ENCODE peak calls at places on chromosomes 1 and 21, in ten cellular contexts. One of them, this sample, is unnamed.

GRCh38 chr1:208682664-208683013 is 438.5 kb upstream of the PLXNA2 start:
- DNase-seq in suprapubic skin: no peak
- DNase-seq in breast epithelium: no peak
- DNase-seq in GM23338: no peak
- DNase-seq in esophagus muscularis mucosa: peak; percentile 66
- DNase-seq in upper lobe of left lung: no peak
- DNase-seq in H1: no peak
- DNase-seq in HCT116: no peak
- DNase-seq in SK-N-SH: peak; percentile 12
- DNase-seq in spleen: no peak
- DNase-seq in this sample: no peak

GRCh38 chr21:35352066-35352770 is 303.1 kb upstream of the RUNX1 start:
- DNase-seq in suprapubic skin: no peak
- DNase-seq in breast epithelium: no peak
- DNase-seq in GM23338: no peak
- DNase-seq in esophagus muscularis mucosa: peak; percentile 91
- DNase-seq in upper lobe of left lung: no peak
- DNase-seq in H1: no peak
- DNase-seq in HCT116: no peak
- DNase-seq in SK-N-SH: no peak
- DNase-seq in spleen: no peak
- DNase-seq in this sample: no peak

GRCh38 chr1:89637496-89637895 is 4.6 kb downstream of the LRRC8C start:
- DNase-seq in suprapubic skin: no peak
- DNase-seq in breast epithelium: no peak
- DNase-seq in GM23338: no peak
- DNase-seq in esophagus muscularis mucosa: no peak
- DNase-seq in upper lobe of left lung: no peak
- DNase-seq in H1: no peak
- DNase-seq in HCT116: no peak
- DNase-seq in SK-N-SH: no peak
- DNase-seq in spleen: no peak
- DNase-seq in this sample: no peak

GRCh38 chr1:3132685-3133084 is 63.7 kb downstream of the PRDM16 start:
- DNase-seq in suprapubic skin: no peak
- DNase-seq in breast epithelium: no peak
- DNase-seq in GM23338: no peak
- DNase-seq in esophagus muscularis mucosa: no peak
- DNase-seq in upper lobe of left lung: peak; percentile 21
- DNase-seq in H1: no peak
- DNase-seq in HCT116: no peak
- DNase-seq in SK-N-SH: no peak
- DNase-seq in spleen: no peak
- DNase-seq in this sample: peak; percentile 56

GRCh38 chr1:200410566-200410878 is 686 bp upstream of the ZNF281 start:
- DNase-seq in suprapubic skin: no peak
- DNase-seq in breast epithelium: no peak
- DNase-seq in GM23338: peak; percentile 91
- DNase-seq in esophagus muscularis mucosa: no peak
- DNase-seq in upper lobe of left lung: no peak
- DNase-seq in H1: no peak
- DNase-seq in HCT116: peak; percentile 68
- DNase-seq in SK-N-SH: peak; percentile 10
- DNase-seq in spleen: no peak
- DNase-seq in this sample: no peak

GRCh38 chr1:152983743-152984142 is at the start of gene SPRR1A:
- DNase-seq in suprapubic skin: no peak
- DNase-seq in breast epithelium: no peak
- DNase-seq in GM23338: no peak
- DNase-seq in esophagus muscularis mucosa: peak; percentile 45
- DNase-seq in upper lobe of left lung: no peak
- DNase-seq in H1: no peak
- DNase-seq in HCT116: no peak
- DNase-seq in SK-N-SH: no peak
- DNase-seq in spleen: no peak
- DNase-seq in this sample: no peak

GRCh38 chr1:242057745-242058115 is 58.8 kb upstream of the MAP1LC3C start:
- DNase-seq in suprapubic skin: no peak
- DNase-seq in breast epithelium: no peak
- DNase-seq in GM23338: no peak
- DNase-seq in esophagus muscularis mucosa: no peak
- DNase-seq in upper lobe of left lung: no peak
- DNase-seq in H1: no peak
- DNase-seq in HCT116: no peak
- DNase-seq in SK-N-SH: peak; percentile 41
- DNase-seq in spleen: no peak
- DNase-seq in this sample: no peak

GRCh38 chr21:32719085-32719484 is 8.7 kb downstream of the SYNJ1 start:
- DNase-seq in suprapubic skin: no peak
- DNase-seq in breast epithelium: no peak
- DNase-seq in GM23338: no peak
- DNase-seq in esophagus muscularis mucosa: no peak
- DNase-seq in upper lobe of left lung: no peak
- DNase-seq in H1: no peak
- DNase-seq in HCT116: no peak
- DNase-seq in SK-N-SH: no peak
- DNase-seq in spleen: no peak
- DNase-seq in this sample: no peak

GRCh38 chr1:238832106-238832505 is 554.3 kb upstream of the CHRM3 start:
- DNase-seq in suprapubic skin: no peak
- DNase-seq in breast epithelium: no peak
- DNase-seq in GM23338: peak; percentile 61
- DNase-seq in esophagus muscularis mucosa: no peak
- DNase-seq in upper lobe of left lung: no peak
- DNase-seq in H1: no peak
- DNase-seq in HCT116: no peak
- DNase-seq in SK-N-SH: no peak
- DNase-seq in spleen: no peak
- DNase-seq in this sample: no peak

GRCh38 chr1:74502432-74502831 is 10.0 kb downstream of the LRRC53 start:
- DNase-seq in suprapubic skin: no peak
- DNase-seq in breast epithelium: no peak
- DNase-seq in GM23338: peak; percentile 85
- DNase-seq in esophagus muscularis mucosa: no peak
- DNase-seq in upper lobe of left lung: no peak
- DNase-seq in H1: no peak
- DNase-seq in HCT116: no peak
- DNase-seq in SK-N-SH: no peak
- DNase-seq in spleen: no peak
- DNase-seq in this sample: no peak

GRCh38 chr1:87203890-87204289 is 124.8 kb upstream of the LMO4 start:
- DNase-seq in suprapubic skin: no peak
- DNase-seq in breast epithelium: no peak
- DNase-seq in GM23338: no peak
- DNase-seq in esophagus muscularis mucosa: peak; percentile 66
- DNase-seq in upper lobe of left lung: no peak
- DNase-seq in H1: no peak
- DNase-seq in HCT116: no peak
- DNase-seq in SK-N-SH: no peak
- DNase-seq in spleen: no peak
- DNase-seq in this sample: no peak

DNA sequence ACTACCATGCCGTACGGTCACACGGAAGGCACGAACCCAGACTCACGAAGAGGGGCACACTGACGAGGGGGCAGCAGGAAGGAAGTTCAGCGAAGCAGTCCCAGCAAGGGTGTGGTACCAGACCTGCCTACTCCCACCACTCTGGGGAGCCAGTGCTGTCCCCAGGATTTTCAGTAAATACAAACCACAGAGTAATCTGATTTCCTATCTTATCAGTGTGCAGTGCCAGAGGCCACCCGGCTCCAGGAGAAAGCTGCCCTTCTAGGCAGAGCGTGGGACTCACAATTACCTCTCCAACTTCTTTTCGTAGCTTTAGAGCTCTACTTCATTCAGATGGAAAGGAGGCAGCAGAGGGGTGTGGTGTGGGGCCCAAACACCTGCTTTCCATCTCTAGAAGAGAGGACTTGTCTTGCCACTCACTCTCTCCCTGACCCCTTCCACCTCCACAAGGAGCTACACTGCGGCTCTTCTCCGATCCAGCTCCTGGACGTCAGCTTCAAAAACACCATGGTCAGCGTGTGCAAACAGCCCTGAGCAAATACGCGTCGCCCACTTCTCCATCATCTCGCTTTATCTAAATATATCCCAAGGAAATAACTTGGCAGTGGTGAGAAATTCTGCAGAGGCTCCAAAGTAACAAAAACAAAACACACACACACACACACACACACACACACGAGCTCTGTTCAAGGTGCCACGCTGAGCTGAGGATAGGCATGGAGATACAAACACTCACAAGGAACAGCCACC is 98.5 kb downstream of the MRPL37 start:
- DNase-seq in suprapubic skin: no peak
- DNase-seq in breast epithelium: no peak
- DNase-seq in GM23338: peak; percentile 37
- DNase-seq in esophagus muscularis mucosa: no peak
- DNase-seq in upper lobe of left lung: no peak
- DNase-seq in H1: no peak
- DNase-seq in HCT116: no peak
- DNase-seq in SK-N-SH: peak; percentile 70
- DNase-seq in spleen: no peak
- DNase-seq in this sample: peak; percentile 45
- H3K27ac ChIP-seq in suprapubic skin: peak overlapping the region; percentile 37
- H3K27ac ChIP-seq in breast epithelium: peak overlapping the region; percentile 48
- H3K27ac ChIP-seq in GM23338: no peak overlapping the region
- H3K27ac ChIP-seq in esophagus muscularis mucosa: peak overlapping the region; percentile 74
- H3K27ac ChIP-seq in upper lobe of left lung: peak overlapping the region; percentile 74
- H3K27ac ChIP-seq in H1: no peak overlapping the region
- H3K27ac ChIP-seq in HCT116: no peak overlapping the region
- H3K27ac ChIP-seq in SK-N-SH: no peak overlapping the region
- H3K27ac ChIP-seq in spleen: peak overlapping the region; percentile 17
- H3K27ac ChIP-seq in this sample: peak overlapping the region; percentile 87

GRCh38 chr1:8358241-8358896 is 40.5 kb downstream of the SLC45A1 start:
- DNase-seq in suprapubic skin: no peak
- DNase-seq in breast epithelium: no peak
- DNase-seq in GM23338: no peak
- DNase-seq in esophagus muscularis mucosa: no peak
- DNase-seq in upper lobe of left lung: peak; percentile 79
- DNase-seq in H1: no peak
- DNase-seq in HCT116: no peak
- DNase-seq in SK-N-SH: no peak
- DNase-seq in spleen: no peak
- DNase-seq in this sample: no peak

GRCh38 chr1:8356256-8357209 is 38.6 kb downstream of the SLC45A1 start:
- DNase-seq in suprapubic skin: no peak
- DNase-seq in breast epithelium: no peak
- DNase-seq in GM23338: no peak
- DNase-seq in esophagus muscularis mucosa: no peak
- DNase-seq in upper lobe of left lung: peak; percentile 54
- DNase-seq in H1: no peak
- DNase-seq in HCT116: no peak
- DNase-seq in SK-N-SH: no peak
- DNase-seq in spleen: no peak
- DNase-seq in this sample: no peak

GRCh38 chr1:8355439-8356255 is 37.7 kb downstream of the SLC45A1 start:
- DNase-seq in suprapubic skin: no peak
- DNase-seq in breast epithelium: no peak
- DNase-seq in GM23338: no peak
- DNase-seq in esophagus muscularis mucosa: no peak
- DNase-seq in upper lobe of left lung: peak; percentile 51
- DNase-seq in H1: no peak
- DNase-seq in HCT116: no peak
- DNase-seq in SK-N-SH: no peak
- DNase-seq in spleen: no peak
- DNase-seq in this sample: no peak

GRCh38 chr1:8358897-8359616 is 41.1 kb downstream of the SLC45A1 start:
- DNase-seq in suprapubic skin: peak; percentile 66
- DNase-seq in breast epithelium: no peak
- DNase-seq in GM23338: no peak
- DNase-seq in esophagus muscularis mucosa: no peak
- DNase-seq in upper lobe of left lung: no peak
- DNase-seq in H1: no peak
- DNase-seq in HCT116: no peak
- DNase-seq in SK-N-SH: no peak
- DNase-seq in spleen: no peak
- DNase-seq in this sample: no peak

GRCh38 chr1:8357329-8358101 is 39.6 kb downstream of the SLC45A1 start:
- DNase-seq in suprapubic skin: no peak
- DNase-seq in breast epithelium: no peak
- DNase-seq in GM23338: no peak
- DNase-seq in esophagus muscularis mucosa: no peak
- DNase-seq in upper lobe of left lung: peak; percentile 36
- DNase-seq in H1: no peak
- DNase-seq in HCT116: no peak
- DNase-seq in SK-N-SH: no peak
- DNase-seq in spleen: no peak
- DNase-seq in this sample: no peak
- TF ChIP-seq POLR2AphosphoS5 in suprapubic skin: no peak
- TF ChIP-seq POLR2AphosphoS5 in breast epithelium: no peak
- TF ChIP-seq POLR2AphosphoS5 in GM23338: no peak
- TF ChIP-seq POLR2AphosphoS5 in esophagus muscularis mucosa: peak; percentile 14
- TF ChIP-seq POLR2AphosphoS5 in upper lobe of left lung: no peak
- TF ChIP-seq POLR2AphosphoS5 in H1: no peak
- TF ChIP-seq POLR2AphosphoS5 in HCT116: no peak
- TF ChIP-seq POLR2AphosphoS5 in SK-N-SH: no peak
- TF ChIP-seq POLR2AphosphoS5 in spleen: peak; percentile 67
- TF ChIP-seq POLR2AphosphoS5 in this sample: no peak

DNA sequence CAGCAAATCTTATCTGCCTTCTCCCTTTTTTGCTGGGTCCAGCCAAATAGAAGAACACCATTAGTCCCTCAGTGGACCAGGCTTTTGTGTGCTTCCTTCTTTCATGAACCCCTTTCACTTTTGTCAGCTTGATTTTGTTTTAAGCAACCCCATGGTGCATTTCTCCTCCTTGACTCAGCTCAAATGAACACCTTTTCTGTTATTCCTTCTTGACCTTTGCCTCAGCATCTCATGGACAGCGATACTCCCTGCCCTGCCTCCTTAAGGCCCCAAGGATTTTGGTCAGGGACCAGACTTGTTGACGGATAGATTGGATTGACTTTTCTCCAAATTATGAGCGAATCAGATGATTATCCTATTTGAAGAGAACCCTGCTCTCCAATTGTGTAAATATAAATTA is 356.6 kb upstream of the USP24 start:
- DNase-seq in suprapubic skin: no peak
- DNase-seq in breast epithelium: no peak
- DNase-seq in GM23338: no peak
- DNase-seq in esophagus muscularis mucosa: no peak
- DNase-seq in upper lobe of left lung: no peak
- DNase-seq in H1: no peak
- DNase-seq in HCT116: no peak
- DNase-seq in SK-N-SH: no peak
- DNase-seq in spleen: no peak
- DNase-seq in this sample: no peak
- H3K27ac ChIP-seq in suprapubic skin: no peak overlapping the region
- H3K27ac ChIP-seq in breast epithelium: no peak overlapping the region
- H3K27ac ChIP-seq in GM23338: no peak overlapping the region
- H3K27ac ChIP-seq in esophagus muscularis mucosa: no peak overlapping the region
- H3K27ac ChIP-seq in upper lobe of left lung: no peak overlapping the region
- H3K27ac ChIP-seq in H1: no peak overlapping the region
- H3K27ac ChIP-seq in HCT116: no peak overlapping the region
- H3K27ac ChIP-seq in SK-N-SH: no peak overlapping the region
- H3K27ac ChIP-seq in spleen: no peak overlapping the region
- H3K27ac ChIP-seq in this sample: no peak overlapping the region

DNA sequence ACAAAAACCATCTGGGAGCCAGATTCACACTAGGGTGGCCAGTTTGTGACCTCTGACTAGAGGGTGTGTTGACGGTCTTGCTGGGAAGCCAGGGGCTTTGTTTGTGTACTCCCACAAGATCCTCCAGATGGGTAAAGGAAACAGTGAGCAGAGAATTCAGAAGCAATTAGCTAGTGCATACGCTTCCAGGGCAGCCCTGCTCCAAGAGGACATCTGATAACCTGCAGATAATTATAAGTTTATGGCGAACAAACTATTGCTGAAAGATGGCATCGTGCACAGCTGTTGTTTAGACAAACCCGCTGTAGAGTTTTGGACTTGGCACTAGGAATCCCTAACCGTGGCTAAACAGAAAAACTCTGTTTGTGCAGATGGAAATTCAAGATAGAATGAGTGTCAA is 326.4 kb downstream of the TGFB2 start:
- DNase-seq in suprapubic skin: no peak
- DNase-seq in breast epithelium: no peak
- DNase-seq in GM23338: no peak
- DNase-seq in esophagus muscularis mucosa: no peak
- DNase-seq in upper lobe of left lung: no peak
- DNase-seq in H1: no peak
- DNase-seq in HCT116: no peak
- DNase-seq in SK-N-SH: peak; percentile 63
- DNase-seq in spleen: no peak
- DNase-seq in this sample: no peak
- TF ChIP-seq POLR2AphosphoS5 in suprapubic skin: no peak
- TF ChIP-seq POLR2AphosphoS5 in breast epithelium: no peak
- TF ChIP-seq POLR2AphosphoS5 in GM23338: no peak
- TF ChIP-seq POLR2AphosphoS5 in esophagus muscularis mucosa: no peak
- TF ChIP-seq POLR2AphosphoS5 in upper lobe of left lung: no peak
- TF ChIP-seq POLR2AphosphoS5 in H1: no peak
- TF ChIP-seq POLR2AphosphoS5 in HCT116: no peak
- TF ChIP-seq POLR2AphosphoS5 in SK-N-SH: no peak
- TF ChIP-seq POLR2AphosphoS5 in spleen: no peak
- TF ChIP-seq POLR2AphosphoS5 in this sample: no peak

This sample was measured in stomach.